ENCODE peak calls at places on chromosome 5, in five cellular contexts. One of them, this sample, is unnamed.

GRCh38 chr5:157670662-157671591 is at the start of gene C5orf52:
- DNase-seq in PC-3: peak; percentile 96
- DNase-seq in brain microvascular endothelial cell: peak; percentile 18
- DNase-seq in fibroblast of lung: peak; percentile 51
- DNase-seq in sigmoid colon: peak; percentile 81
- DNase-seq in this sample: peak; percentile 37

GRCh38 chr5:132363431-132364112 is 5.9 kb upstream of the SLC22A5 start:
- DNase-seq in brain microvascular endothelial cell: peak; percentile 95
- DNase-seq in fibroblast of lung: peak; percentile 94
- DNase-seq in PC-3: peak; percentile 94
- DNase-seq in sigmoid colon: no peak
- DNase-seq in this sample: peak; percentile 29

GRCh38 chr5:126122942-126123341 is 300.3 kb upstream of the GRAMD2B start:
- DNase-seq in sigmoid colon: no peak
- DNase-seq in brain microvascular endothelial cell: no peak
- DNase-seq in PC-3: peak; percentile 15
- DNase-seq in fibroblast of lung: peak; percentile 15
- DNase-seq in this sample: no peak

GRCh38 chr5:43007911-43008368 is 32.2 kb downstream of the ANXA2R start:
- DNase-seq in fibroblast of lung: peak; percentile 84
- DNase-seq in PC-3: peak; percentile 81
- DNase-seq in sigmoid colon: peak; percentile 78
- DNase-seq in brain microvascular endothelial cell: peak; percentile 74
- DNase-seq in this sample: peak; percentile 90

GRCh38 chr5:106189121-106189809 is 1481.5 kb downstream of the EFNA5 start:
- DNase-seq in fibroblast of lung: no peak
- DNase-seq in PC-3: peak; percentile 60
- DNase-seq in brain microvascular endothelial cell: no peak
- DNase-seq in sigmoid colon: no peak
- DNase-seq in this sample: no peak

GRCh38 chr5:135491552-135492318 is 39.6 kb upstream of the TIFAB start:
- DNase-seq in PC-3: peak; percentile 80
- DNase-seq in sigmoid colon: no peak
- DNase-seq in fibroblast of lung: no peak
- DNase-seq in brain microvascular endothelial cell: no peak
- DNase-seq in this sample: no peak

GRCh38 chr5:179187681-179188575 is 127.8 kb downstream of the ZNF354C start:
- DNase-seq in fibroblast of lung: no peak
- DNase-seq in PC-3: no peak
- DNase-seq in brain microvascular endothelial cell: no peak
- DNase-seq in sigmoid colon: no peak
- DNase-seq in this sample: no peak

GRCh38 chr5:153711755-153712154 is 221.3 kb downstream of the GRIA1 start:
- DNase-seq in fibroblast of lung: peak; percentile 8
- DNase-seq in PC-3: no peak
- DNase-seq in sigmoid colon: no peak
- DNase-seq in brain microvascular endothelial cell: no peak
- DNase-seq in this sample: peak; percentile 7

GRCh38 chr5:126967808-126968466 is 62.4 kb downstream of the MARCHF3 start:
- DNase-seq in sigmoid colon: no peak
- DNase-seq in brain microvascular endothelial cell: no peak
- DNase-seq in fibroblast of lung: peak; percentile 74
- DNase-seq in PC-3: no peak
- DNase-seq in this sample: no peak

GRCh38 chr5:10528056-10528816 is 35.6 kb upstream of the ANKRD33B start:
- DNase-seq in brain microvascular endothelial cell: no peak
- DNase-seq in sigmoid colon: no peak
- DNase-seq in PC-3: no peak
- DNase-seq in fibroblast of lung: peak; percentile 35
- DNase-seq in this sample: no peak

GRCh38 chr5:176597417-176598389 is 12.3 kb downstream of the GPRIN1 start:
- DNase-seq in brain microvascular endothelial cell: no peak
- DNase-seq in sigmoid colon: no peak
- DNase-seq in fibroblast of lung: no peak
- DNase-seq in PC-3: no peak
- DNase-seq in this sample: no peak

GRCh38 chr5:153619706-153620105 is 129.2 kb downstream of the GRIA1 start:
- DNase-seq in brain microvascular endothelial cell: peak; percentile 59
- DNase-seq in sigmoid colon: no peak
- DNase-seq in fibroblast of lung: peak; percentile 71
- DNase-seq in PC-3: peak; percentile 19
- DNase-seq in this sample: no peak

GRCh38 chr5:35956429-35956828 is 18.0 kb upstream of the CAPSL start:
- DNase-seq in sigmoid colon: no peak
- DNase-seq in fibroblast of lung: no peak
- DNase-seq in PC-3: peak; percentile 96
- DNase-seq in brain microvascular endothelial cell: no peak
- DNase-seq in this sample: no peak

GRCh38 chr5:105288946-105289345 is 1726.4 kb upstream of the NUDT12 start:
- DNase-seq in sigmoid colon: no peak
- DNase-seq in brain microvascular endothelial cell: no peak
- DNase-seq in PC-3: no peak
- DNase-seq in fibroblast of lung: peak; percentile 0
- DNase-seq in this sample: no peak

GRCh38 chr5:171207256-171207866 is 101.7 kb upstream of the TLX3 start:
- DNase-seq in PC-3: peak; percentile 84
- DNase-seq in fibroblast of lung: peak; percentile 39
- DNase-seq in brain microvascular endothelial cell: peak; percentile 53
- DNase-seq in sigmoid colon: no peak
- DNase-seq in this sample: peak; percentile 52

DNA sequence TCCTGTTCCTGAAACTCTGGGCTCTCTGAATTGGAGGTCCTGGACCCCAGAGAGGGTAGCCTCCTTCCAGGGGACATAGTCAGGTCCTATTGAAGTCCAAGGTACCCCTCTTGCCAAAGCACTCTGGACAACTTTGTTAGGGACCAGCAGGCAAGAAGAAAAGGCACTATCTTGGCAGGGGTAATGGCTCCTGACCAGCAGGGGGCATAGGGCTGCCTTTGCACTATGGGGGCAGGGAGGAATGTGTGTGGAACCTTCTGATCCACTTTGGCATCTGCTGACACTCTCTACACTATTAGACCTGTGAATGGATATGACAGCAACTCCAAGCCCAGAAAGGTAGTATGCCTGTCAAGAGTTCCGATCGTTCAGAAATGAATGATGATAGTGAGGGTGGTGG is 179.0 kb upstream of the CD180 start:
- DNase-seq in sigmoid colon: no peak
- DNase-seq in brain microvascular endothelial cell: no peak
- DNase-seq in fibroblast of lung: no peak
- DNase-seq in PC-3: no peak
- DNase-seq in this sample: no peak
- TF ChIP-seq CTCF in sigmoid colon: no peak
- TF ChIP-seq CTCF in brain microvascular endothelial cell: peak; percentile 38
- TF ChIP-seq CTCF in fibroblast of lung: no peak
- TF ChIP-seq CTCF in PC-3: peak; percentile 44
- TF ChIP-seq CTCF in this sample: no peak

GRCh38 chr5:95759005-95759404 is 27.9 kb downstream of the RHOBTB3 start:
- DNase-seq in sigmoid colon: no peak
- DNase-seq in fibroblast of lung: no peak
- DNase-seq in PC-3: no peak
- DNase-seq in brain microvascular endothelial cell: no peak
- DNase-seq in this sample: no peak
- H3K27ac ChIP-seq in sigmoid colon: peak overlapping the region; percentile 72
- H3K27ac ChIP-seq in fibroblast of lung: peak overlapping the region; percentile 73
- H3K27ac ChIP-seq in PC-3: no peak overlapping the region
- H3K27ac ChIP-seq in brain microvascular endothelial cell: peak overlapping the region; percentile 88
- H3K27ac ChIP-seq in this sample: no peak overlapping the region

GRCh38 chr5:140671472-140672210 is 1.7 kb downstream of the DND1 start:
- DNase-seq in PC-3: no peak
- DNase-seq in sigmoid colon: no peak
- DNase-seq in fibroblast of lung: no peak
- DNase-seq in brain microvascular endothelial cell: no peak
- DNase-seq in this sample: no peak

GRCh38 chr5:140674629-140675028 is 1.3 kb upstream of the DND1 start:
- DNase-seq in brain microvascular endothelial cell: no peak
- DNase-seq in PC-3: no peak
- DNase-seq in fibroblast of lung: no peak
- DNase-seq in sigmoid colon: no peak
- DNase-seq in this sample: no peak

GRCh38 chr5:140674211-140674610 is 835 bp upstream of the DND1 start:
- DNase-seq in PC-3: no peak
- DNase-seq in brain microvascular endothelial cell: no peak
- DNase-seq in sigmoid colon: no peak
- DNase-seq in fibroblast of lung: no peak
- DNase-seq in this sample: no peak

GRCh38 chr5:140673187-140673976 is at the start of gene DND1:
- DNase-seq in PC-3: no peak
- DNase-seq in fibroblast of lung: no peak
- DNase-seq in brain microvascular endothelial cell: no peak
- DNase-seq in sigmoid colon: no peak
- DNase-seq in this sample: no peak

DNA sequence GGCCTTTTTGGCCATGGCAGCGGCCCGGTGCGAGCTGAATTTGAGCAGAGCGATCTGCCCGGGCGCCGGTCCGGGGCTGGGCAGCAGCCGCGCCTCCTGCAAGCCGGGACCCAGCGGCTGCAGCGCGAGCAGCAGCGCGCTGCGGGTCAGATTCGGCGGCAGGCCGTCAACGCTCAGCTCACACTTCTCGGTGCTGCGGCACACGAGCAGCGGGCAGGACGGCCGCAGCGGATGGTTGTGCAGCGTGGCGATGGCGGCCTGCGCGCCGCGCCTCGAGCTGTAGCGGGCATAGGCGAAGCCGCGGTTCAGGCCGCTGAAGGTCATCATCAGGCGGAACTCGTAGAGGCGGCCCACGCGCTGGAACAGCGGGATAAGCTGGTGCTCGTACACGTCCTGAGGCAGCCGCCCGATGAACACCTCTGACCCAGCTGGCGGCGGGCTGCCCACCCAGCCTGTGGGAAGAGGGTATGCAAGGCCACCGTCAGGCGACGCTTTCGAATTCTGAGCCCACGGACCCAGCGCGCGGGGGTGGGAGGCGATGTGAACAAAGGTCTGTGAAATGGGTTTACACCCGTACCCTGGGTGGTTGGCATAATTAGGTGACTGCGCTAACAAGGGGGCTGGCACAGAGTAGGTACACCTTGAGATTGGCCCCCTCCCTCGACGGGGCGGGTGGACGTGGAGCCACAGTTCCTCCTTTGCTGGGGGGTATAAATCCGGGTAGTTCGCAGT is 755 bp downstream of the DND1 start:
- DNase-seq in PC-3: no peak
- DNase-seq in brain microvascular endothelial cell: no peak
- DNase-seq in fibroblast of lung: peak; percentile 9
- DNase-seq in sigmoid colon: no peak
- DNase-seq in this sample: no peak
- H3K4me3 ChIP-seq in PC-3: no peak overlapping the region
- H3K4me3 ChIP-seq in brain microvascular endothelial cell: no peak overlapping the region
- H3K4me3 ChIP-seq in fibroblast of lung: no peak overlapping the region
- H3K4me3 ChIP-seq in sigmoid colon: no peak overlapping the region
- H3K4me3 ChIP-seq in this sample: no peak overlapping the region

DNA sequence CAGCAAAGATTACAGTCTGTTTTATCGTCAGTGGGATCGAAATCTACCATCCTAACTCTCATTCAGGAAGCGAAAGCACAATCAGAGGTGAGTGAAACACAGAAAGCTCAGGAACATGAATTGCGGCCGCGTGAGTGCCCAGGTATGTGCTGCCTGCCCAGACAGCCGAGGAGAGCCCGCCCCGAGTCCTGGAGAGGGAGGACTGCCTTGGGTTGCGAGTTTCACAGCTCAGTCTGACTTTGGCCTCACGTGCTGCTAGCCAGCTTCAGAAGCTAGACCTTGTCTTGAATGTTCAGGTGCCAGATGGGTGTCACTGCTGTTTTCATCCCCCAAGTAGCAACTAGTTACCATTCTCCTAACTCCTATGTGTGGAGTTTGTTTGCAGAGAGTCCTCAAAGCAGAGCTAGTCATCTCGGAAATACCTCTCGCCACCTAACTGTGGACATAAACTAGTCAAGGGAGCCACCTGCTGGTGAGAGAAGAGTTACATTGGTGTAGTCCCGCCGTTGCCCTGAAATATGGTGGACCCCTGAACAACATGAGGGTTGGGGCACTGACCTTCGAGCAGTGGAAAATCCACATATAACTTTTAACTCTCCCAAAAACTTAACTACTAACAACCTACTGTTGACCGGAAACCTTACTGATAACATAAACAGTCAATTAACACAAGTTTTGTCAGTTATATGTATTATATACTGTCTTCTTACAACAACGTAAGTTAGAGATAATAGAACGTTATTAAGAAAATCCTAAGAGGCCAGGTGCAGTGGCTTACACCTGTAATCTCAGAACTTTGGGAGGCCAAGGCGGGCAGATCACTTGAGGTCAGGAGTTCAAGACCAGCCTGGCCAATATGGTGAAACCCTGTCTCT is 80.9 kb downstream of the GOLPH3 start:
- DNase-seq in PC-3: peak; percentile 89
- DNase-seq in fibroblast of lung: peak; percentile 68
- DNase-seq in brain microvascular endothelial cell: peak; percentile 71
- DNase-seq in sigmoid colon: peak; percentile 83
- DNase-seq in this sample: peak; percentile 86
- TF ChIP-seq CTCF in PC-3: peak; percentile 92
- TF ChIP-seq CTCF in fibroblast of lung: peak; percentile 64
- TF ChIP-seq CTCF in brain microvascular endothelial cell: peak; percentile 83
- TF ChIP-seq CTCF in sigmoid colon: peak; percentile 74
- TF ChIP-seq CTCF in this sample: peak; percentile 86

GRCh38 chr5:55320571-55320970 is 12.8 kb downstream of the MTREX start:
- DNase-seq in PC-3: no peak
- DNase-seq in fibroblast of lung: no peak
- DNase-seq in brain microvascular endothelial cell: no peak
- DNase-seq in sigmoid colon: no peak
- DNase-seq in this sample: no peak
- H3K27ac ChIP-seq in PC-3: no peak overlapping the region
- H3K27ac ChIP-seq in fibroblast of lung: no peak overlapping the region
- H3K27ac ChIP-seq in brain microvascular endothelial cell: no peak overlapping the region
- H3K27ac ChIP-seq in sigmoid colon: no peak overlapping the region
- H3K27ac ChIP-seq in this sample: no peak overlapping the region

GRCh38 chr5:53426517-53426839 is 54.0 kb upstream of the FST start:
- DNase-seq in sigmoid colon: no peak
- DNase-seq in brain microvascular endothelial cell: no peak
- DNase-seq in PC-3: no peak
- DNase-seq in fibroblast of lung: no peak
- DNase-seq in this sample: no peak
- H3K4me3 ChIP-seq in sigmoid colon: no peak overlapping the region
- H3K4me3 ChIP-seq in brain microvascular endothelial cell: no peak overlapping the region
- H3K4me3 ChIP-seq in PC-3: no peak overlapping the region
- H3K4me3 ChIP-seq in fibroblast of lung: no peak overlapping the region
- H3K4me3 ChIP-seq in this sample: no peak overlapping the region

This sample was measured in A673.